ENCODE peak calls at places on chromosomes 16 and 17, in eight cellular contexts. C is hepatocyte; S is neural progenitor cell; D is CD8-positive, alpha-beta T cell; J is endothelial cell of umbilical vein; L is endodermal cell; Z is lower lobe of right lung; U is Peyer's patch. A is an unnamed sample.

GRCh38 chr17:7997186-7997585 is 5.2 kb upstream of the GUCY2D start:
- DNase-seq in C (peak), S (peak), D (no peak), J (peak), L (peak), Z (no peak), U (peak), A (peak)

GRCh38 chr17:31008374-31009035 is 37.7 kb downstream of the RNF135 start:
- DNase-seq in C (peak), S (peak), D (no peak), J (peak), L (peak), Z (peak), U (peak), A (peak)

GRCh38 chr17:77322534-77323412 is 182.0 kb downstream of the SEC14L1 start:
- DNase-seq in C (peak), S (peak), D (no peak), J (peak), L (peak), Z (peak), U (peak), A (peak)

GRCh38 chr16:50735629-50736122 is 6.2 kb upstream of the CYLD start:
- DNase-seq in C (no peak), S (no peak), D (no peak), J (no peak), L (peak), Z (no peak), U (no peak), A (no peak)

GRCh38 chr17:32460054-32460453 is 15.7 kb downstream of the PSMD11 start:
- DNase-seq in C (no peak), S (no peak), D (no peak), J (no peak), L (no peak), Z (no peak), U (no peak), A (no peak)

GRCh38 chr16:56851671-56852400 is 13.2 kb upstream of the SLC12A3 start:
- DNase-seq in C (no peak), S (peak), D (no peak), J (peak), L (peak), Z (no peak), U (no peak), A (no peak)

GRCh38 chr17:8647202-8647601 is 16.7 kb upstream of the MYH10 start:
- DNase-seq in C (no peak), S (no peak), D (no peak), J (no peak), L (no peak), Z (no peak), U (no peak), A (no peak)

GRCh38 chr17:10305336-10306096 is 67.3 kb downstream of the MYH13 start:
- DNase-seq in C (no peak), S (no peak), D (no peak), J (no peak), L (peak), Z (no peak), U (no peak), A (no peak)

GRCh38 chr16:73280366-73280765 is 232.4 kb upstream of the ZFHX3 start:
- DNase-seq in C (no peak), S (no peak), D (no peak), J (no peak), L (no peak), Z (no peak), U (no peak), A (no peak)

GRCh38 chr17:81927653-81928496 is at the start of gene MAFG:
- DNase-seq in C (peak), S (peak), D (peak), J (peak), L (peak), Z (peak), U (peak), A (peak)

GRCh38 chr16:7550096-7550495 is 217.5 kb downstream of the RBFOX1 start:
- DNase-seq in C (no peak), S (no peak), D (no peak), J (no peak), L (no peak), Z (no peak), U (no peak), A (no peak)

GRCh38 chr16:58614212-58614611 is 15.4 kb downstream of the CNOT1 start:
- DNase-seq in C (no peak), S (no peak), D (no peak), J (no peak), L (no peak), Z (no peak), U (no peak), A (no peak)

GRCh38 chr17:79799538-79800324 is 2.9 kb upstream of the CBX8 start:
- DNase-seq in C (no peak), S (peak), D (no peak), J (no peak), L (peak), Z (no peak), U (no peak), A (no peak)
- H3K4me3 ChIP-seq in C (no peak), S (no peak), D (no peak), J (no peak), L (peak), Z (no peak), U (no peak), A (no peak)

GRCh38 chr17:17535957-17536356 is 39.8 kb upstream of the RASD1 start:
- DNase-seq in C (no peak), S (no peak), D (no peak), J (no peak), L (no peak), Z (peak), U (no peak), A (peak)
- H3K27ac ChIP-seq in C (no peak), S (no peak), D (no peak), J (no peak), L (no peak), Z (no peak), U (no peak), A (no peak)

GRCh38 chr17:4898927-4899326 is 409 bp upstream of the C17orf107 start:
- DNase-seq in C (no peak), S (no peak), D (no peak), J (no peak), L (no peak), Z (no peak), U (no peak), A (no peak)

GRCh38 chr17:4901108-4901647 is 1.7 kb downstream of the CHRNE start:
- DNase-seq in C (no peak), S (no peak), D (no peak), J (no peak), L (no peak), Z (no peak), U (no peak), A (no peak)

GRCh38 chr17:4898351-4898750 is 985 bp upstream of the C17orf107 start:
- DNase-seq in C (no peak), S (no peak), D (no peak), J (no peak), L (no peak), Z (no peak), U (no peak), A (no peak)

GRCh38 chr17:4900231-4901107 is 1.1 kb downstream of the C17orf107 start:
- DNase-seq in C (no peak), S (peak), D (peak), J (no peak), L (peak), Z (peak), U (peak), A (peak)

DNA sequence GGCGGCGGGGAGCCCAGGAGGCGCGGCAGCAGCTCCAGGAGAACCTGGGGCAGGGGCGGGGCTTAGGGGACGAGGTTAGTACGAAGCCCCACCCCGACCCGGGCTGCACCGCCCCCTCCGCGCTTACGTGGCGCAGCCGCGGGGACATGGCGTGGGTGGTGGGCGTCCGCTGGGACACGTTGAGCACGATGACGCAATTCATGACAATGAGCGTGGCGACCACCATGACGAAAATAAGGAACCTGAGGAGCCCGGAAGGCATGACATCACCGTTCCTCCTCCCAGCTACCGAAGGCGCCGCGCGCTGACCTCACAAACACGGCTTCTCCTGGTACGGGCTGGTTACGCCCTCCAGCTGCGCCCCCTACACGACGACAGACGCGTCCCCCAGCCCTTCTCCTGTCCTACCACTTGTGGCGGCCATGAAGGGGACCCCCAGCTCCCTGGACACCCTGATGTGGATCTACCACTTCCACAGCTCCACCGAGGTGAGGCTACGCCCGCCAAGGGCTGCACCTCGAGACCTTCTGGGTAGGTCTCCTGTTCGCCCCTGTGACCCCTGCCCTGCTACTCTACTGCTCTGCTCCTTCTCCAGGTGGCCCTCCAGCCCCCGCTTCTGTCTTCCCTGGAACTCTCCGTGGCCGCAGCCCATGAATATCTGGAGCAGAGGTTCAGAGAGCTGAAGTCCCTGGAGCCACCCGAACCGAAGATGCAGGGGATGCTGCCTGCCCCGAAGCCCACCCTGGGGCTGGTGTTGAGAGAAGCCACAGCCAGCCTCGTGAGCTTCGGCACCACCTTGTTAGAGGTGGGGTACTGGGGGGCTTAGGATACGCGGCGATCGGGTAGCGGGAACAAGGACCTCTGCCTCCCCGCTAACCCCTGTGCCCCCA is at the start of gene C17orf107:
- DNase-seq in C (peak), S (peak), D (peak), J (peak), L (peak), Z (peak), U (peak), A (peak)
- H3K4me3 ChIP-seq in C (peak), S (peak), D (peak), J (peak), L (no peak), Z (peak), U (peak), A (peak)

GRCh38 chr16:89811321-89811720 is 5.1 kb downstream of the FANCA start:
- DNase-seq in C (no peak), S (no peak), D (no peak), J (no peak), L (no peak), Z (no peak), U (no peak), A (peak)
- H3K27ac ChIP-seq in C (no peak), S (no peak), D (no peak), J (no peak), L (no peak), Z (no peak), U (no peak), A (no peak)

DNA sequence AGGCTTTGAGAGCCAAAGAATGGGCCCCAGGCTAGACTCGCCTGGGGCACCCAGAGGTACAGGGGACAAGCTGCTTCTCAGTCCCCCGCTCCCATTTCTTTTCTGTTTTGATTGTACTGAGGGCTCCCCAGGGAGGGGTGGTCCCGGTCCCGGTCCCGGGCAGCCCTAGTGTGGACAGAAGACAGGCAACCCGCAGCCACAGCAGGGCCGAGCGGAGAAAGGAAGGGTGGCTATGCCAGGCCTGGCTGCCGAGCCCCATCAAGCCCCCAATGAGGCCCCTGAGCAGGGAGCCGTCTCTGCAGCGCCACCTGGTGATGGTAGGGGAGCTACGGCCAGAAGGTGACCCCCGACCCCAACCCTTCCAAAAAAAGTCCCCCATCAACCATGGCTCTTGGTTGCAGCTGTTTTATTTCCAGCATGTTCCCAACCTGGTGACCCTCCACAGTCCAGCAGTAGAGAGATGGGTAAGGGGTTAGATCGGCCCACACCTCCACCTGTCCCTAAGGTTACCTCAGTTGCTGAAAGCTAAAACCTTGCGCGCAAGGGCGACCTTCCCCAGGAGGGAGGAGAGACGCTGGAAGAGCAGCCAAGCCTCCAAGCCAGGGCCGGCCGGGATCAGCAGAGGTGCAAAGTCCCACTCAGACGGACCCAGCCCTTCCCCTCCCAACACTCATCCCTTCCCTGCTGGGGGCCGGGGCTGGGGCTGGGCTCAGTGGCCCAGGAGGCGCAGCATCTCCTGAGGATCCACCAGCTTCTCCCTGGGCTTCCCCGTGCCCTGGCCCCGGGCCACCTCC is 2.6 kb upstream of the GRIN2C start:
- DNase-seq in C (peak), S (peak), D (peak), J (peak), L (peak), Z (peak), U (peak), A (peak)
- H3K4me3 ChIP-seq in C (no peak), S (peak), D (no peak), J (no peak), L (no peak), Z (no peak), U (peak), A (no peak)

GRCh38 chr16:20903889-20904506 is 3.4 kb downstream of the LYRM1 start:
- DNase-seq in C (no peak), S (no peak), D (no peak), J (no peak), L (no peak), Z (no peak), U (no peak), A (no peak)

GRCh38 chr16:20906225-20906870 is 5.8 kb downstream of the LYRM1 start:
- DNase-seq in C (no peak), S (no peak), D (no peak), J (peak), L (no peak), Z (no peak), U (no peak), A (no peak)

GRCh38 chr16:20905576-20905975 is 5.0 kb downstream of the LYRM1 start:
- DNase-seq in C (no peak), S (no peak), D (no peak), J (peak), L (no peak), Z (no peak), U (no peak), A (no peak)

GRCh38 chr16:20904507-20905079 is 4.0 kb downstream of the LYRM1 start:
- DNase-seq in C (no peak), S (no peak), D (no peak), J (peak), L (no peak), Z (no peak), U (peak), A (peak)

DNA sequence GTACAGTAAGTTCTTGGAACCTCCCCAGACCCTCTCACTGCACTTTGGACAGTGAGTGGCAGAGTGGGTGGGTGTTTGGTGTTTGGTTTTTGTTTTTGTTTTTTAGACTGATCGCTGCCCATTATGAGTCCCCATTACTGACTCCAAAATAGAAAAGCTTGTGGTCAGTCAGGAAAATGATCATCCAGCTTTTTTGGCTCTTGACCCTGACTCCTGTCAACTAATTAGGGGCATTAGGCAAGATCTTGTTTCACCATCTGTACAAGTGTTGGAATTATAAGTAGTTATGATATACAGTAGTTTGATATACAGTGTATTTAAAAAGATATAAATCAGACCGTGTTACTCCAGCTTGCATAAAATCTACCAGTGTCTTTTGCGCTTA is 6.3 kb downstream of the LYRM1 start:
- DNase-seq in C (no peak), S (no peak), D (no peak), J (no peak), L (no peak), Z (no peak), U (no peak), A (no peak)
- H3K27ac ChIP-seq in C (peak), S (no peak), D (no peak), J (peak), L (no peak), Z (peak), U (peak), A (no peak)

A was measured in small intestine.